ENCODE peak calls at places on chromosomes 12 and 14, in five cellular contexts. P is LoVo, X is endothelial cell, R is fibroblast of lung, A is HuH-7. J is an unnamed sample.

GRCh38 chr12:66915312-66915904 is 236.5 kb upstream of the GRIP1 start:
- DNase-seq in A (no peak), X (no peak), P (no peak), R (no peak), J (no peak)

GRCh38 chr12:117749431-117749830 is 219.4 kb downstream of the KSR2 start:
- DNase-seq in P (no peak), R (no peak), A (no peak), X (no peak), J (no peak)

GRCh38 chr12:9798008-9798619 is 29.2 kb upstream of the KLRF1 start:
- DNase-seq in R (peak; percentile 61), X (peak; percentile 54), A (no peak), P (peak; percentile 19), J (peak; percentile 88)

GRCh38 chr14:94827711-94828505 is 58.0 kb upstream of the GSC start:
- DNase-seq in X (no peak), R (no peak), A (no peak), P (no peak), J (no peak)

GRCh38 chr12:18932715-18933114 is 194.8 kb downstream of the CAPZA3 start:
- DNase-seq in A (no peak), X (no peak), R (peak; percentile 75), P (no peak), J (no peak)

GRCh38 chr14:29763342-29763858 is 164.2 kb downstream of the PRKD1 start:
- DNase-seq in R (no peak), A (no peak), X (no peak), P (no peak), J (no peak)

GRCh38 chr12:102653406-102653805 is 173.0 kb upstream of the IGF1 start:
- DNase-seq in P (no peak), X (no peak), R (no peak), A (no peak), J (no peak)

GRCh38 chr12:104719700-104720345 is 238.3 kb downstream of the SLC41A2 start:
- DNase-seq in A (no peak), X (no peak), P (no peak), R (peak; percentile 11), J (no peak)

GRCh38 chr14:22980672-22981089 is 1.7 kb downstream of the AJUBA start:
- DNase-seq in R (no peak), A (peak; percentile 72), X (no peak), P (peak; percentile 77), J (peak; percentile 86)

GRCh38 chr12:123131879-123132402 is 18.9 kb downstream of the PITPNM2 start:
- DNase-seq in P (no peak), R (no peak), X (no peak), A (no peak), J (no peak)

GRCh38 chr12:110731479-110731878 is 11.2 kb downstream of the PPP1CC start:
- DNase-seq in A (no peak), R (no peak), P (no peak), X (no peak), J (no peak)

J was measured in Caco-2.